ENCODE peak calls at places on chromosomes 4 and X, in six cellular contexts. B is fibroblast of the conjunctiva; Q is effector CD4-positive, alpha-beta T cell; E is foreskin melanocyte; N is omental fat pad; U is stimulated activated CD8-positive, alpha-beta memory T cell treated with anti-CD3 and anti-CD28 coated beads, Interleukin-2, amount 100 ng/mL, for 48 hours. M is an unnamed sample.

GRCh38 chr4:175339100-175339707 is 421.0 kb downstream of the ADAM29 start:
- DNase-seq in B (no peak), Q (no peak), E (no peak), N (no peak), U (no peak), M (no peak)

GRCh38 chr4:129064717-129065116 is 28.6 kb downstream of the SCLT1 start:
- DNase-seq in B (peak), Q (no peak), E (no peak), N (no peak), U (no peak), M (no peak)

GRCh38 chrX:18890724-18891560 is 93.0 kb downstream of the PHKA2 start:
- DNase-seq in B (no peak), Q (no peak), E (no peak), N (no peak), U (no peak), M (no peak)

GRCh38 chrX:103685396-103685795 is 1.1 kb downstream of the MORF4L2 start:
- DNase-seq in B (no peak), Q (no peak), E (no peak), N (no peak), U (no peak), M (no peak)

GRCh38 chr4:151807220-151807619 is 46.4 kb upstream of the GATB start:
- DNase-seq in B (no peak), Q (no peak), E (no peak), N (no peak), U (no peak), M (no peak)

GRCh38 chr4:101597204-101597603 is 193.3 kb upstream of the BANK1 start:
- DNase-seq in B (no peak), Q (no peak), E (no peak), N (no peak), U (no peak), M (no peak)

GRCh38 chrX:134692990-134693389 is 34.7 kb upstream of the PLAC1 start:
- DNase-seq in B (no peak), Q (no peak), E (no peak), N (no peak), U (no peak), M (no peak)

GRCh38 chr4:4968161-4968757 is 51.0 kb downstream of the CYTL1 start:
- DNase-seq in B (no peak), Q (no peak), E (no peak), N (no peak), U (no peak), M (no peak)

GRCh38 chrX:68820476-68821110 is 8.2 kb upstream of the EFNB1 start:
- DNase-seq in B (no peak), Q (no peak), E (no peak), N (no peak), U (no peak), M (no peak)

M was measured in lower leg skin.